ENCODE peak calls at places on chromosomes 6 and 20, in eight cellular contexts. V is ovary, X is uterus, Z is IMR-90, G is transverse colon, N is stomach, D is tibial nerve, S is esophagus squamous epithelium. O is an unnamed sample.
A peak's percentile ranks its signal among the peaks of the same experiment; 100 is the strongest.

GRCh38 chr6:13217206-13217905 is 111.0 kb downstream of the TBC1D7 start:
- DNase-seq in S (no peak), D (no peak), X (no peak), Z (peak; percentile 34), G (no peak), N (no peak), V (no peak), O (no peak)

GRCh38 chr6:165571068-165571682 is 91.9 kb downstream of the PDE10A start:
- DNase-seq in S (no peak), G (no peak), Z (peak; percentile 93), V (no peak), X (no peak), N (no peak), D (no peak), O (no peak)

GRCh38 chr6:110933913-110934312 is 24.6 kb upstream of the GTF3C6 start:
- DNase-seq in X (no peak), S (no peak), N (no peak), G (no peak), Z (no peak), V (no peak), D (no peak), O (no peak)

GRCh38 chr6:107666084-107666981 is 157.8 kb downstream of the SCML4 start:
- DNase-seq in G (no peak), Z (peak; percentile 87), X (no peak), S (no peak), N (no peak), V (no peak), D (no peak), O (no peak)

GRCh38 chr6:35214869-35215664 is 1.3 kb downstream of the SCUBE3 start:
- DNase-seq in V (no peak), Z (peak; percentile 49), N (no peak), G (no peak), D (no peak), S (no peak), X (no peak), O (no peak)

GRCh38 chr20:50395258-50395729 is 114.9 kb upstream of the PTPN1 start:
- DNase-seq in G (peak; percentile 62), S (no peak), Z (peak; percentile 34), D (peak; percentile 69), X (peak; percentile 82), V (peak; percentile 45), N (peak; percentile 89), O (peak; percentile 85)

GRCh38 chr6:113654396-113654795 is 202.7 kb upstream of the MARCKS start:
- DNase-seq in Z (peak; percentile 30), V (no peak), N (peak; percentile 84), D (peak; percentile 71), S (no peak), G (peak; percentile 39), X (no peak), O (no peak)

GRCh38 chr6:15500901-15501805 is 161.7 kb downstream of the DTNBP1 start:
- DNase-seq in S (no peak), N (no peak), V (peak; percentile 24), Z (no peak), D (no peak), G (peak; percentile 4), X (no peak), O (peak; percentile 61)

GRCh38 chr6:95249661-95250060 is 327.7 kb upstream of the MANEA start:
- DNase-seq in S (no peak), X (no peak), V (no peak), G (no peak), N (no peak), D (no peak), Z (no peak), O (no peak)

GRCh38 chr6:5517781-5518180 is 256.5 kb downstream of the FARS2 start:
- DNase-seq in X (no peak), D (no peak), N (no peak), G (no peak), Z (no peak), V (no peak), S (no peak), O (no peak)

GRCh38 chr20:539848-540247 is 3.7 kb downstream of the CSNK2A1 start:
- DNase-seq in V (no peak), Z (peak; percentile 49), N (no peak), G (no peak), D (peak; percentile 9), X (peak; percentile 36), S (no peak), O (no peak)

GRCh38 chr6:108846628-108847027 is 1.6 kb upstream of the ARMC2 start:
- DNase-seq in X (no peak), S (no peak), D (no peak), G (no peak), V (no peak), Z (no peak), N (no peak), O (no peak)

GRCh38 chr6:108847738-108848115 is 495 bp upstream of the ARMC2 start:
- DNase-seq in Z (no peak), D (no peak), X (no peak), V (no peak), N (no peak), S (no peak), G (no peak), O (no peak)

GRCh38 chr6:108850669-108851467 is 2.6 kb downstream of the ARMC2 start:
- DNase-seq in G (no peak), N (no peak), V (no peak), Z (no peak), D (no peak), S (no peak), X (peak; percentile 35), O (peak; percentile 78)

GRCh38 chr6:108844632-108845031 is 3.6 kb upstream of the ARMC2 start:
- DNase-seq in D (no peak), V (no peak), N (no peak), X (no peak), G (no peak), Z (no peak), S (no peak), O (no peak)

DNA sequence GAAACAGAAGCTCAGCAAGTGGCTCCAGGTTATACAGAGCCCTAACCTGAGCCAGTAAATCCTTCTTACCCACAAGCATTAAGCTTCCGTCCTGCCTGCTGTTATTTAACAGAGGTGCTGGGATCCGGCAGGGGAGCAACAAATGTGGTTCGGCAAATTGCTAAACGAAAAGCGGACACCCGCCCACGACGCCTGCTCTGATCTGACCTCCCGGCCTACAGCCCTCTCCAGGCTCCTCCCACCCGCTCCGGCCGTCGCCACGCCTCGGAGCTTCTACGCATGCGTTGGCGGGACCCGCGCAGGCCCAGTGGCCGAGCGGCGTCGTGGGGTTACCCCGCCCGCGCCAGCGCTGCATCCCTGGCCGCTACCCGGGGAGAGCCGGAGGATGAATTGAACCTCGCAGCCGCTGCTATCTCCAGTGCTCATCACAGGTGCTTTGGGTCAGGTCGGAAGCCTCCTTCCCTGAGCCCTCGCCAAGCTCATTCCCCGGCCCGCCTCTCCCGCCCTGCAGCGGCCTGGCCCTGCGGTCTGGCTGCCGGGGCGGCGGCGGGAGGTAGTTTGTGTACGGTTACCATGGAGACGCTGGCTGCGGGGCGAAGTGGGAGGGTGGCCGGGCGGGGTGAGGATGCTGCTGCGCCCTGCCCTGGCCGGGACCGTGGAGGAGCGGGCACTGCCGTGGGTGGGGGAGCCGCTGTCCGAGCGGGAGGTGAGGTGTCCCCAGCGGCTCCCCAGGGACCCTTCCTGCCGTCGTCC is at the start of gene ARMC2:
- DNase-seq in G (peak; percentile 95), D (peak; percentile 83), N (peak; percentile 94), Z (peak; percentile 74), V (peak; percentile 96), S (peak; percentile 50), X (peak; percentile 90), O (peak; percentile 99)
- TF ChIP-seq POLR2A in G (peak; percentile 62), D (peak; percentile 49), N (no peak), Z (peak; percentile 70), V (peak; percentile 51), S (peak; percentile 72), X (peak; percentile 70), O (peak; percentile 59)

GRCh38 chr6:125886914-125887313 is 69.7 kb upstream of the HINT3 start:
- DNase-seq in V (no peak), D (no peak), X (no peak), Z (no peak), S (no peak), N (no peak), G (no peak), O (no peak)
- H3K36me3 ChIP-seq in V (no peaks in the 10 kb centered on the region), D (no peaks in the 10 kb centered on the region), X (no peaks in the 10 kb centered on the region), Z (peaks cover 10% of the 10 kb centered on the region), S (no peaks in the 10 kb centered on the region), N (peaks cover 94% of the 10 kb centered on the region), G (no peaks in the 10 kb centered on the region), O (peaks cover 5% of the 10 kb centered on the region)

GRCh38 chr6:31465185-31465536 is 32.8 kb upstream of the MICB start:
- DNase-seq in G (no peak), D (no peak), V (no peak), Z (no peak), N (no peak), S (no peak), X (no peak), O (no peak)

GRCh38 chr6:31462026-31462963 is 35.6 kb upstream of the MICB start:
- DNase-seq in G (no peak), X (no peak), V (no peak), Z (peak; percentile 55), D (no peak), S (no peak), N (no peak), O (no peak)

GRCh38 chr6:31465718-31466117 is 32.2 kb upstream of the MICB start:
- DNase-seq in G (no peak), X (no peak), V (no peak), D (no peak), S (no peak), Z (no peak), N (no peak), O (no peak)

GRCh38 chr6:31464252-31465184 is 33.4 kb upstream of the MICB start:
- DNase-seq in D (no peak), N (no peak), V (no peak), S (no peak), Z (no peak), X (no peak), G (no peak), O (no peak)

DNA sequence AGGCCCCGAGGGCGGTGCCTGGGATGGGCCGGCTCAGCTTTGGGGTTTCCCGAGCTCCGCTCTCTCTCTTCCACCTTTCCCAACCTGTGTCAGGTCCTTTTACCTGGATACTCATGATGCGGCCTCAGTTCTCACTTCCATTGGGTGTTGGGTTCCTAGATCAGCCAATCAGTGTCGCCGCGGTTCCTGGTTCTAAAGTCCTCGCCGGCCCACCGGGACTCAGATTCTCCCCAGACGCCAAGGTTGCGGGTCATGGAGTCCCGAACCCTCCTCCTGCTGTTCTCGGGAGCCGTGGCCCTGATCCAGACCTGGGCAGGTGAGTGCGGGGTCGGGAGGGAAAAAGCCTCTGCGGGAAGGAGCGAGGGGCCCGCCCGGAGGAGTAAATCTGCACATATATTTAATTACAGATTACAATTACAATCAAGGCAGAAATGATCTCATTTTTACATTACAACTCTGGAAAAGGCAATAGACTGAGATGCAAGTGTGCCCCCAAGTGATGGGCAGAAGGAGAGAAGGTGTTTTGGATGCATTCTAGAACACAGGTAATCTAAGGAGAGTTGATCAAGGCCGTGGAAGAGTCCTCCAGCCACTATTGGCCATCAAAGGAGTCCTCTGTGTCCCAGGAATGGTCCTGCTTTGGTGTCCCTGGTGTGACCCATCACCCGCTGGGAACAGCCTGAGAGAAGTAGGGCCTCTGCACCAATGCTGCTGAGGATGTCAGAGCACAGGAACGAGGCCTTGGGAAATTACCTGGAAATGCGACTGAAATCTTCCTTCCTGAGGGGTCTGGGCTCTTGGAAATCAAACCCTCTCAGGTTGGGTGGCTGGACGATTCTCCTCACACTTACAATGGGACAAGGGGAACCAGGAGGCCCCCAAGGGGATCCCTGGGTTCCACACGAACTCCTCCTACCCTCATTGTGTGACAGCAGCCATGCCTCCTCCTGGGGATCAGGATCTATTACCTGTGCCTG is 34.7 kb upstream of the MICB start:
- DNase-seq in S (peak; percentile 30), V (peak; percentile 81), Z (peak; percentile 60), X (peak; percentile 94), G (peak; percentile 96), N (peak; percentile 95), D (peak; percentile 92), O (peak; percentile 91)
- TF ChIP-seq POLR2A in S (peak; percentile 87), V (peak; percentile 5), Z (no peak), X (peak; percentile 69), G (peak; percentile 97), N (no peak), D (no peak), O (peak; percentile 55)

GRCh38 chr6:83636800-83637199 is 72.1 kb downstream of the SNAP91 start:
- DNase-seq in N (no peak), S (no peak), Z (no peak), X (no peak), V (no peak), G (no peak), D (no peak), O (no peak)
- H3K36me3 ChIP-seq in N (no peaks in the 10 kb centered on the region), S (no peaks in the 10 kb centered on the region), Z (no peaks in the 10 kb centered on the region), X (no peaks in the 10 kb centered on the region), V (no peaks in the 10 kb centered on the region), G (no peaks in the 10 kb centered on the region), D (no peaks in the 10 kb centered on the region), O (no peaks in the 10 kb centered on the region)